ENCODE peak calls at places on chromosomes 6 and 20, in five cellular contexts. R is GM23248; Y is amniotic stem cell; U is stimulated activated CD8-positive, alpha-beta memory T cell treated with anti-CD3 and anti-CD28 coated beads, Interleukin-2, amount 100 ng/mL, for 1 hour; M is D341Med. N is an unnamed sample.

GRCh38 chr20:57897156-57897874 is 187.5 kb upstream of the PMEPA1 start:
- DNase-seq in R (no peak), Y (no peak), U (no peak), M (no peak), N (no peak)

GRCh38 chr6:42627044-42627443 is 63.2 kb downstream of the UBR2 start:
- DNase-seq in R (no peak), Y (no peak), U (no peak), M (no peak), N (no peak)

GRCh38 chr6:123017313-123017712 is 21.3 kb downstream of the CLVS2 start:
- DNase-seq in R (no peak), Y (no peak), U (no peak), M (no peak), N (no peak)

GRCh38 chr6:17413313-17413750 is 19.9 kb downstream of the CAP2 start:
- DNase-seq in R (peak; percentile 75), Y (no peak), U (no peak), M (no peak), N (no peak)

GRCh38 chr6:169677096-169677495 is 24.7 kb downstream of the WDR27 start:
- DNase-seq in R (no peak), Y (no peak), U (no peak), M (no peak), N (no peak)

GRCh38 chr6:108423982-108424695 is 129.3 kb downstream of the AFG1L start:
- DNase-seq in R (peak; percentile 19), Y (no peak), U (no peak), M (no peak), N (no peak)

GRCh38 chr20:31605902-31606677 is 1.0 kb downstream of the ID1 start:
- DNase-seq in R (peak; percentile 60), Y (no peak), U (no peak), M (no peak), N (peak; percentile 52)

GRCh38 chr6:31399589-31400466 is 3.6 kb upstream of the MICA start:
- DNase-seq in R (peak; percentile 97), Y (peak; percentile 85), U (peak; percentile 37), M (peak; percentile 55), N (peak; percentile 68)

GRCh38 chr6:49523901-49524300 is 24.2 kb downstream of the GLYATL3 start:
- DNase-seq in R (no peak), Y (no peak), U (no peak), M (no peak), N (no peak)

GRCh38 chr20:49284818-49285217 is 7.0 kb upstream of the ZNFX1 start:
- DNase-seq in R (no peak), Y (no peak), U (no peak), M (no peak), N (no peak)

GRCh38 chr6:34373511-34373910 is 19.0 kb downstream of the NUDT3 start:
- DNase-seq in R (no peak), Y (no peak), U (no peak), M (no peak), N (no peak)

N was measured in SK-N-SH.